ENCODE peak calls at places on chromosomes 5 and 9, in four cellular contexts. Y, M, D and O are unnamed samples.

GRCh38 chr5:146785065-146785464 is 93.5 kb downstream of the PPP2R2B start:
- DNase-seq in M (no peak), Y (no peak), D (no peak), O (no peak)

GRCh38 chr5:167743685-167744084 is 547.8 kb upstream of the WWC1 start:
- DNase-seq in Y (no peak), D (no peak), M (no peak), O (no peak)

GRCh38 chr9:116181853-116182610 is 28.4 kb downstream of the PAPPA start:
- DNase-seq in D (no peak), M (no peak), Y (no peak), O (no peak)

GRCh38 chr9:132507670-132508469 is 74.5 kb upstream of the BARHL1 start:
- DNase-seq in Y (peak; percentile 79), M (peak; percentile 91), D (no peak), O (peak; percentile 8)

GRCh38 chr9:131951905-131952304 is 127.8 kb downstream of the MED27 start:
- DNase-seq in D (no peak), Y (no peak), M (no peak), O (no peak)

GRCh38 chr9:20292002-20292401 is 330.3 kb downstream of the MLLT3 start:
- DNase-seq in D (no peak), M (no peak), Y (no peak), O (no peak)

GRCh38 chr5:123438902-123439301 is 15.7 kb upstream of the CEP120 start:
- DNase-seq in M (no peak), D (no peak), Y (no peak), O (no peak)

GRCh38 chr9:38229123-38229829 is 160.2 kb upstream of the SHB start:
- DNase-seq in Y (no peak), D (no peak), M (no peak), O (no peak)

GRCh38 chr9:7083192-7083591 is 325.4 kb downstream of the KDM4C start:
- DNase-seq in D (no peak), Y (no peak), M (no peak), O (no peak)

GRCh38 chr9:115615821-115616665 is 498.1 kb upstream of the TNC start:
- DNase-seq in Y (no peak), M (no peak), D (no peak), O (no peak)

GRCh38 chr5:114319821-114320220 is 42.0 kb upstream of the KCNN2 start:
- DNase-seq in Y (no peak), M (no peak), D (no peak), O (no peak)

GRCh38 chr9:112853882-112854585 is 36.6 kb downstream of the SLC46A2 start:
- DNase-seq in Y (no peak), M (no peak), D (no peak), O (no peak)

GRCh38 chr5:89712135-89712700 is 697.3 kb downstream of the CETN3 start:
- DNase-seq in M (no peak), Y (no peak), D (no peak), O (no peak)

GRCh38 chr5:57102905-57103255 is 71.0 kb upstream of the GPBP1 start:
- DNase-seq in D (no peak), M (no peak), Y (no peak), O (no peak)

GRCh38 chr5:14353661-14354474 is 210.7 kb downstream of the TRIO start:
- DNase-seq in D (no peak), Y (no peak), M (no peak), O (no peak)

GRCh38 chr5:173706700-173707099 is 90.2 kb upstream of the BOD1 start:
- DNase-seq in D (no peak), Y (no peak), M (no peak), O (no peak)

GRCh38 chr5:139649082-139649991 is 1.2 kb downstream of the CXXC5 start:
- DNase-seq in D (no peak), M (no peak), Y (peak; percentile 64), O (peak; percentile 53)

GRCh38 chr5:93596676-93597441 is 13.8 kb downstream of the NR2F1 start:
- DNase-seq in M (no peak), Y (peak; percentile 8), D (no peak), O (peak; percentile 60)

GRCh38 chr5:81755320-81755719 is 4.4 kb upstream of the SSBP2 start:
- DNase-seq in D (no peak), Y (peak; percentile 47), M (no peak), O (no peak)

GRCh38 chr5:170623576-170624181 is 119.9 kb downstream of the KCNIP1 start:
- DNase-seq in M (no peak), D (no peak), Y (peak; percentile 65), O (peak; percentile 30)

GRCh38 chr9:38284039-38284767 is 108.3 kb upstream of the ALDH1B1 start:
- DNase-seq in D (no peak), M (no peak), Y (no peak), O (no peak)

GRCh38 chr5:177509361-177509951 is at the start of gene DOK3:
- DNase-seq in M (no peak), Y (peak; percentile 72), D (no peak), O (peak; percentile 81)

GRCh38 chr5:20654746-20655145 is 666.7 kb upstream of the CDH18 start:
- DNase-seq in Y (no peak), D (no peak), M (no peak), O (no peak)

GRCh38 chr5:76041863-76042262 is 41.3 kb upstream of the SV2C start:
- DNase-seq in D (no peak), M (no peak), Y (no peak), O (no peak)

GRCh38 chr5:150142800-150143724 is 12.6 kb downstream of the PDGFRB start:
- DNase-seq in D (no peak), M (no peak), Y (peak; percentile 72), O (peak; percentile 74)

GRCh38 chr5:157485340-157485739 is 25.3 kb downstream of the NIPAL4 start:
- DNase-seq in Y (no peak), M (no peak), D (no peak), O (no peak)

GRCh38 chr9:87603854-87604490 is 106.3 kb downstream of the DAPK1 start:
- DNase-seq in M (no peak), Y (peak; percentile 61), D (no peak), O (no peak)

GRCh38 chr5:39543335-39543734 is 118.6 kb upstream of the DAB2 start:
- DNase-seq in M (no peak), Y (peak; percentile 11), D (no peak), O (no peak)

GRCh38 chr9:2967779-2968178 is 123.9 kb upstream of the PUM3 start:
- DNase-seq in M (no peak), Y (no peak), D (no peak), O (no peak)

GRCh38 chr9:128325629-128326028 is 3.0 kb downstream of the COQ4 start:
- DNase-seq in Y (no peak), D (no peak), M (no peak), O (no peak)

GRCh38 chr9:132880311-132880661 is 1.6 kb downstream of the SPACA9 start:
- DNase-seq in Y (no peak), D (no peak), M (no peak), O (no peak)

DNA sequence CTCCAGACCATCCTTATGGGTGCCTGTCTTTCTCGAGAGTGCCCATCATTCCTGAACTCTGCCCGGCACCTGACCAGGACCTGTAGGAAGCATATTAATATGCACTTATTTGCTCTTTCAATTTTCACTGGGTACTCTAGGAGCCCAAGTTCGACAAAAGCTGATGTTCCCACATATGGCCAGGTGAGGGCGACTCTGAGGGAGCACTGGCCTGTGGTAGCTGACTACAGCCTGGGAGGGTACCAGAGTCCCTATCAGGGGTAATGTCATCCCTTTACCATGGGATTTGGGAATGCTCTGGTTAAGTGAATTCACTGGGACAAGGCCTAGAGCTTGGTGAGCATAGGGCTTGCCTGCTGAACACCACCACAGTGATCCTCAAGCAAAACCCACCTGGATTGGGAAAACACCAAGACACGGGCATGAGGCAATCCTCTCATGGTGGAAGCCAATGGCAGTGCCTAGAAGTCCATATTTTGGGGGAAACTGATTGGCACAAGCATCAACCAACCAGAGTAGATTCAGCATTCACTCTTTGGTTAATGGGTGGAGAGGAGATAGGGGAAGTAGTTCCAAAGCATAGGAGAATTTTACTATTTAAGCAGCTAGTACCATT is 112.2 kb downstream of the MTX3 start:
- DNase-seq in D (no peak), M (peak; percentile 33), Y (peak; percentile 43), O (no peak)
- TF ChIP-seq SPI1 in D (no peak), M (no peak), Y (no peak), O (no peak)

DNA sequence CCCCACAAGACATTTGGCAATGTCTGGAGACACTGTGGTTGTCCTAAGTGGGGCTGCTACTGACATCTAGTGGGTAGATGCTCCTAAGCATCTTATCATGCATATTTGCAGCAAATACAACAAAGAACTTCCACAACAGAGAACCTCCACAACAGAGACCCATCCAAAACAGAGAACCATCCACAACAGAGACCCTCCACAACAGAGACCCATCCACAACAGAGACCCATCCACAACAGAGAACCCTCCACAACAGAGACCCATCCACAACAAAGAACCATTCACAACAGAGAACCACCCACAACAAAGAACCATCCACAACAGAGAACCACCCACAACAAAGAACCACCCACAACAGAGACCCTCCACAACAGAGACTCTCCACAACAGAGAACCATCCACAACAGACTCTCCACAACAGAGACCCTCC is 32.8 kb downstream of the ARPC5L start:
- DNase-seq in D (no peak), Y (peak; percentile 45), M (no peak), O (no peak)
- TF ChIP-seq SPI1 in D (no peak), Y (no peak), M (no peak), O (no peak)

GRCh38 chr5:37715361-37715760 is 124.5 kb downstream of the GDNF start:
- DNase-seq in M (no peak), Y (no peak), D (no peak), O (no peak)

GRCh38 chr5:37717276-37717612 is 122.6 kb downstream of the GDNF start:
- DNase-seq in Y (no peak), D (no peak), M (no peak), O (no peak)

GRCh38 chr5:37716405-37716804 is 123.4 kb downstream of the GDNF start:
- DNase-seq in M (no peak), Y (no peak), D (no peak), O (no peak)

GRCh38 chr5:37714756-37715155 is 125.1 kb downstream of the GDNF start:
- DNase-seq in Y (no peak), M (no peak), D (no peak), O (no peak)

DNA sequence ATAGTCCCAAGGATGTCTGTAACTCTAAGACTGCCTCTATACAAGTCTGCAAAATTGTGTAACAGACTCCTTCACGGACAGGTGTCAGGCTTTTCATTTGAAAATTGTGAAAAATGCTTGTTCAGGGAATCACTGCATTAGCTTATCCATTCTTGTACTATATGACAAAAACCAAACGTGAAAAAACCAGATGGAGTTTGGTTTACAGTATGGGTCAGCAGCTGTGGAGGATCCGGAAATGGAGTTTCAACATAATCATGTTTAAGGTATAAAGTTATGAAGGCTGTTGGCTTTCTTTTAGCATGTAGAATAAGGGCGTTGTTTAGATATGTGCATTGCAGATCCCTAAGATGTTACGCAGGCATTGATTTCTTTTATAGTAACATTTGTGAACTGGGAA is 123.9 kb downstream of the GDNF start:
- DNase-seq in Y (no peak), M (no peak), D (no peak), O (no peak)
- TF ChIP-seq SPI1 in Y (no peak), M (no peak), D (no peak), O (no peak)

DNA sequence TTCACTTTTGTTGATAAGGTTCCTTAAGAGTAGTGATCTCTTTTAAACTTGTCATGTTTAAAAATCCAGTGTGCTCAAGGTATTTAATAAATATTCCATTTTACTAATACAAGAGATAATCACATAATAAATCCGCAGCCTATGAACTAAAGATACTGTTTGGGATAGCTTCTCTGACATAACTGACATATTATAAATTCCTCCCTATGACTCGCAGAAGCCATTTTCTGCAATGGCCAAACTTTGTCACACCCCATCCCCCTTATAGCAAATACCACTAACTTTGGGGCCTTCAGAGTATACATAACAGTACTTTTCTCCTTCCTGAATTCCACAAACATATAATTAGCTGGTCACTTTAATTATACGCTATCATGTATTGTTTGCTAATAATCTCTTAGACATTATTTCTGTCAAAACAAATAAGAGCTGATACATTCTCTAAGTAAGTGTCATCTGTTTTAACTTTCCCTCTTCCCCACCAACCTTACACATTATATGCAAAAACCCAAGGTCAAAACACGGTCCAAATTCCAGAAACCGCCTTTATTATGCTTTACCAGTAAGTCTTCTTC is 1.1 kb downstream of the TMEM267 start:
- DNase-seq in D (no peak), Y (peak; percentile 53), M (peak; percentile 8), O (no peak)
- TF ChIP-seq SPI1 in D (no peak), Y (no peak), M (no peak), O (no peak)